ENCODE peak calls at places on chromosomes 13 and 19, in seven cellular contexts. O is H1, R is suprapubic skin, K is HCT116, M is sigmoid colon, X is SK-N-SH, D is Panc1. B is an unnamed sample.

GRCh38 chr13:73304442-73304841 is 245.6 kb downstream of the KLF5 start:
- DNase-seq in O (no peak), R (no peak), K (no peak), M (no peak), X (no peak), D (no peak), B (no peak)

GRCh38 chr19:58203814-58204475 is 21.1 kb downstream of the ZNF274 start:
- DNase-seq in O (no peak), R (no peak), K (no peak), M (no peak), X (no peak), D (no peak), B (peak; percentile 49)

GRCh38 chr19:16850133-16850532 is 20.9 kb downstream of the SIN3B start:
- DNase-seq in O (no peak), R (no peak), K (no peak), M (no peak), X (no peak), D (no peak), B (no peak)

GRCh38 chr19:12777217-12778019 is 2.1 kb upstream of the HOOK2 start:
- DNase-seq in O (no peak), R (peak; percentile 91), K (no peak), M (peak; percentile 90), X (peak; percentile 89), D (no peak), B (peak; percentile 87)

GRCh38 chr13:114064516-114065140 is 67.8 kb downstream of the RASA3 start:
- DNase-seq in O (no peak), R (peak; percentile 80), K (no peak), M (peak; percentile 79), X (peak; percentile 83), D (no peak), B (no peak)

GRCh38 chr13:29901714-29902631 is 51.6 kb upstream of the UBL3 start:
- DNase-seq in O (no peak), R (no peak), K (no peak), M (no peak), X (no peak), D (no peak), B (peak; percentile 42)

GRCh38 chr19:31328238-31328637 is 21.0 kb downstream of the TSHZ3 start:
- DNase-seq in O (no peak), R (no peak), K (no peak), M (no peak), X (no peak), D (no peak), B (no peak)

GRCh38 chr19:43423779-43424178 is 9.1 kb downstream of the TEX101 start:
- DNase-seq in O (no peak), R (no peak), K (no peak), M (no peak), X (no peak), D (no peak), B (no peak)

GRCh38 chr13:73765651-73766384 is 368.4 kb downstream of the KLF12 start:
- DNase-seq in O (no peak), R (no peak), K (no peak), M (peak; percentile 91), X (peak; percentile 59), D (no peak), B (peak; percentile 59)

GRCh38 chr13:44732503-44733098 is 156.5 kb upstream of the TSC22D1 start:
- DNase-seq in O (no peak), R (no peak), K (no peak), M (no peak), X (no peak), D (no peak), B (no peak)

GRCh38 chr13:69264362-69265334 is 843.0 kb upstream of the ATXN8OS start:
- DNase-seq in O (no peak), R (no peak), K (no peak), M (no peak), X (no peak), D (no peak), B (no peak)

GRCh38 chr13:35927554-35927953 is 203.6 kb downstream of the DCLK1 start:
- DNase-seq in O (no peak), R (no peak), K (no peak), M (peak; percentile 77), X (no peak), D (peak; percentile 4), B (no peak)

GRCh38 chr19:58518261-58519086 is 1.1 kb downstream of the ZBTB45 start:
- DNase-seq in O (no peak), R (no peak), K (no peak), M (no peak), X (peak; percentile 39), D (no peak), B (no peak)

GRCh38 chr19:1651548-1652394 is 644 bp downstream of the TCF3 start:
- DNase-seq in O (no peak), R (no peak), K (no peak), M (peak; percentile 82), X (peak; percentile 82), D (no peak), B (peak; percentile 93)

GRCh38 chr19:41755328-41755913 is at the start of gene CEACAM6:
- DNase-seq in O (no peak), R (no peak), K (no peak), M (no peak), X (no peak), D (no peak), B (no peak)

GRCh38 chr13:22357132-22357531 is 686.3 kb downstream of the FGF9 start:
- DNase-seq in O (no peak), R (no peak), K (no peak), M (no peak), X (no peak), D (no peak), B (no peak)

GRCh38 chr19:57290970-57291369 is 10.7 kb downstream of the ZNF460 start:
- DNase-seq in O (no peak), R (no peak), K (no peak), M (no peak), X (no peak), D (no peak), B (no peak)

GRCh38 chr19:34145741-34146202 is 26.5 kb upstream of the LSM14A start:
- DNase-seq in O (no peak), R (no peak), K (peak; percentile 33), M (no peak), X (peak; percentile 74), D (no peak), B (no peak)

GRCh38 chr19:23543351-23543750 is 143.7 kb downstream of the ZNF675 start:
- DNase-seq in O (no peak), R (no peak), K (no peak), M (no peak), X (no peak), D (no peak), B (no peak)

DNA sequence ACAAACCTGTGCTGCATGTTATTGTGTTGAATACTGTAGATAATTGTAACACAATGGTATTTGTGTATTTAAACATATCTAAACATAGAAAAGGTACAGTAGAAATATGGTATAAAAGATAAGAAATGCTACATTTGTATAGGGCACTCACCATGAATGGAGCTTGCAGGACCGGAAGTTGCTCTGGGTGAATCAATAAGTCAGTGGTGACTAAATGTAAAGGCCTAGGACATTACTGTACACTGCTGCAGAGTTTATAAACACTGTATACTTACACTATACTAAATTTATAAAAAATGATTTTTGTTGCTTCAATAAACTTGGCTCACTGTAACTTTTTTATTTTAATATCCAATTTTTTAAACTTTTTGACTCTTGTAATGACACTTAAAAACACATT is 34.4 kb downstream of the LMO7 start:
- DNase-seq in O (no peak), R (no peak), K (no peak), M (no peak), X (no peak), D (no peak), B (no peak)
- H3K4me1 ChIP-seq in O (peaks cover 3% of the 10 kb centered on the region), R (no peaks in the 10 kb centered on the region), K (no peaks in the 10 kb centered on the region), M (no peaks in the 10 kb centered on the region), X (peaks cover 20% of the 10 kb centered on the region), D (no peaks in the 10 kb centered on the region), B (no peaks in the 10 kb centered on the region)

GRCh38 chr19:50659318-50660082 is 10.3 kb downstream of the C19orf81 start:
- DNase-seq in O (no peak), R (no peak), K (no peak), M (no peak), X (peak; percentile 68), D (no peak), B (no peak)
- TF ChIP-seq POLR2AphosphoS5 in O (no peak), R (no peak), K (no peak), M (no peak), X (no peak), D (no peak), B (no peak)

GRCh38 chr13:110869805-110870706 is 44.8 kb downstream of the ANKRD10 start:
- DNase-seq in O (no peak), R (peak; percentile 86), K (peak; percentile 99), M (peak; percentile 96), X (peak; percentile 58), D (peak; percentile 95), B (peak; percentile 89)
- TF ChIP-seq CTCF in O (peak; percentile 26), R (no peak), K (no peak), M (peak; percentile 27), X (no peak), D (no peak), B (peak; percentile 13)

GRCh38 chr19:3367572-3368440 is 1.4 kb downstream of the NFIC start:
- DNase-seq in O (no peak), R (no peak), K (no peak), M (no peak), X (peak; percentile 56), D (no peak), B (no peak)

GRCh38 chr19:3366761-3367571 is 583 bp downstream of the NFIC start:
- DNase-seq in O (no peak), R (no peak), K (no peak), M (peak; percentile 86), X (peak; percentile 86), D (no peak), B (peak; percentile 62)

GRCh38 chr19:3368848-3369336 is 2.5 kb downstream of the NFIC start:
- DNase-seq in O (no peak), R (no peak), K (no peak), M (no peak), X (no peak), D (no peak), B (no peak)

GRCh38 chr19:3369337-3370213 is 3.2 kb downstream of the NFIC start:
- DNase-seq in O (no peak), R (no peak), K (no peak), M (peak; percentile 94), X (no peak), D (no peak), B (peak; percentile 89)

DNA sequence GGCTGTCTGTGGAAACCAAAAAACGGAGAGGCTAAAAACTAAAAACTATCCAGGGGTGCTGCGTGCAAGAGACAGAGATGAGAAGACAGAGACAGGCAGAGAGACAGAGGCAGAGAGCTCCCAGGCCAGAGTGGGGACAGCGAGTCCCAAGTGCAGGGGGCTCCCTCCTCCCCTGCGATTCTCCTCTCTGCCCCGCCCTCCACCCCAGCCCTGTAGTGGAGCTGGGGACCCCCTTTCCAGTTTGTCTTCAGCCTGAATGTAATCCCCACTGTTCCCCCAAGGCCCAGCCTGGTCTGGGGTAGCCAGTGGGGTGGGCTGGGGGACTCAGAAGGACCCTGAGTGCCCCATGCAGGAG is 2.0 kb downstream of the NFIC start:
- DNase-seq in O (no peak), R (no peak), K (no peak), M (no peak), X (no peak), D (no peak), B (no peak)
- H3K4me1 ChIP-seq in O (peaks cover 13% of the 10 kb centered on the region), R (peaks cover 79% of the 10 kb centered on the region), K (peaks cover 16% of the 10 kb centered on the region), M (peaks cover 74% of the 10 kb centered on the region), X (peaks cover 18% of the 10 kb centered on the region), D (peaks cover 56% of the 10 kb centered on the region), B (peaks cover 45% of the 10 kb centered on the region)

GRCh38 chr19:55670280-55671053 is 4.6 kb upstream of the EPN1 start:
- DNase-seq in O (no peak), R (peak; percentile 89), K (no peak), M (peak; percentile 85), X (no peak), D (no peak), B (peak; percentile 44)
- TF ChIP-seq POLR2AphosphoS5 in O (peak; percentile 53), R (no peak), K (no peak), M (no peak), X (no peak), D (peak; percentile 85), B (no peak)